ENCODE peak calls at places on chromosomes 12 and 14, in five cellular contexts. P, H, E, C and V are unnamed samples.

GRCh38 chr14:62654641-62655040 is 390.6 kb downstream of the KCNH5 start:
- DNase-seq in P (no peak), H (no peak), E (no peak), C (no peak), V (no peak)

GRCh38 chr12:103780093-103780440 is 61.0 kb downstream of the NT5DC3 start:
- DNase-seq in P (no peak), H (no peak), E (no peak), C (no peak), V (no peak)

GRCh38 chr14:52862652-52863338 is 71.4 kb upstream of the GNPNAT1 start:
- DNase-seq in P (no peak), H (no peak), E (no peak), C (no peak), V (no peak)

GRCh38 chr12:93363854-93364297 is 13.8 kb upstream of the NUDT4 start:
- DNase-seq in P (no peak), H (no peak), E (no peak), C (no peak), V (no peak)

GRCh38 chr12:11152725-11153124 is 18.3 kb upstream of the SMIM10L1 start:
- DNase-seq in P (no peak), H (no peak), E (no peak), C (no peak), V (no peak)

GRCh38 chr14:69643430-69644200 is 32.2 kb downstream of the SUSD6 start:
- DNase-seq in P (no peak), H (no peak), E (peak), C (peak), V (peak)

GRCh38 chr14:58637040-58637390 is 747 bp upstream of the DACT1 start:
- DNase-seq in P (no peak), H (no peak), E (peak), C (peak), V (peak)

GRCh38 chr14:29529418-29529817 is 398.2 kb downstream of the PRKD1 start:
- DNase-seq in P (no peak), H (peak), E (no peak), C (no peak), V (no peak)

GRCh38 chr14:89486505-89486904 is 69.5 kb upstream of the FOXN3 start:
- DNase-seq in P (no peak), H (no peak), E (no peak), C (no peak), V (no peak)

GRCh38 chr14:28609228-28609828 is 157.3 kb upstream of the FOXG1 start:
- DNase-seq in P (no peak), H (peak), E (no peak), C (peak), V (no peak)

GRCh38 chr12:68097386-68097785 is 62.2 kb downstream of the IFNG start:
- DNase-seq in P (no peak), H (no peak), E (no peak), C (no peak), V (no peak)

GRCh38 chr12:67916266-67916970 is 72.8 kb upstream of the IFNG-AS1 start:
- DNase-seq in P (no peak), H (no peak), E (no peak), C (no peak), V (no peak)

GRCh38 chr12:388547-389137 is 478 bp downstream of the KDM5A start:
- DNase-seq in P (peak), H (no peak), E (no peak), C (no peak), V (no peak)

GRCh38 chr14:67241416-67242362 is at the start of gene PALS1:
- DNase-seq in P (no peak), H (peak), E (no peak), C (no peak), V (no peak)

GRCh38 chr14:70181276-70181675 is 7.5 kb downstream of the SLC8A3 start:
- DNase-seq in P (no peak), H (no peak), E (no peak), C (no peak), V (no peak)

GRCh38 chr12:64680235-64680634 is 69.9 kb downstream of the RASSF3 start:
- DNase-seq in P (no peak), H (no peak), E (no peak), C (no peak), V (no peak)

GRCh38 chr12:62912644-62913043 is 22.3 kb downstream of the PPM1H start:
- DNase-seq in P (no peak), H (no peak), E (no peak), C (no peak), V (no peak)

GRCh38 chr12:55653031-55653430 is 16.3 kb downstream of the OR10P1 start:
- DNase-seq in P (no peak), H (no peak), E (no peak), C (no peak), V (no peak)

GRCh38 chr14:75631453-75631831 is 29.2 kb downstream of the ERG28 start:
- DNase-seq in P (no peak), H (no peak), E (no peak), C (no peak), V (no peak)

GRCh38 chr12:78210894-78211302 is 380.2 kb downstream of the NAV3 start:
- DNase-seq in P (no peak), H (peak), E (no peak), C (no peak), V (peak)

GRCh38 chr14:100170880-100171279 is 11.4 kb upstream of the DEGS2 start:
- DNase-seq in P (no peak), H (no peak), E (no peak), C (no peak), V (no peak)

GRCh38 chr12:47419500-47419899 is 286.3 kb downstream of the RPAP3 start:
- DNase-seq in P (no peak), H (no peak), E (no peak), C (no peak), V (no peak)

GRCh38 chr12:106736051-106736957 is 38.2 kb upstream of the RIC8B start:
- DNase-seq in P (no peak), H (no peak), E (no peak), C (no peak), V (no peak)

GRCh38 chr12:100489326-100489725 is 15.7 kb downstream of the NR1H4 start:
- DNase-seq in P (no peak), H (no peak), E (no peak), C (no peak), V (no peak)

GRCh38 chr12:1583421-1584078 is 10.8 kb downstream of the FBXL14 start:
- DNase-seq in P (peak), H (peak), E (peak), C (peak), V (peak)

GRCh38 chr14:30272848-30273563 is 286.0 kb upstream of the G2E3 start:
- DNase-seq in P (no peak), H (no peak), E (no peak), C (no peak), V (no peak)

GRCh38 chr12:29739279-29739991 is 44.3 kb downstream of the TMTC1 start:
- DNase-seq in P (no peak), H (no peak), E (no peak), C (no peak), V (no peak)

GRCh38 chr12:50400104-50400637 is 514 bp upstream of the LARP4 start:
- DNase-seq in P (no peak), H (no peak), E (no peak), C (no peak), V (no peak)

GRCh38 chr12:44874981-44875416 is 1.1 kb downstream of the NELL2 start:
- DNase-seq in P (no peak), H (no peak), E (no peak), C (no peak), V (no peak)

GRCh38 chr14:65791551-65791981 is 379.0 kb downstream of the FUT8 start:
- DNase-seq in P (peak), H (no peak), E (no peak), C (no peak), V (no peak)

GRCh38 chr12:116861331-116861730 is 19.9 kb downstream of the HRK start:
- DNase-seq in P (no peak), H (no peak), E (peak), C (no peak), V (peak)

GRCh38 chr14:30389134-30389900 is 169.6 kb upstream of the G2E3 start:
- DNase-seq in P (no peak), H (no peak), E (no peak), C (no peak), V (no peak)

GRCh38 chr12:106769546-106769945 is 4.9 kb upstream of the RIC8B start:
- DNase-seq in P (no peak), H (no peak), E (no peak), C (no peak), V (no peak)

GRCh38 chr12:92143280-92143679 is 2.4 kb downstream of the BTG1 start:
- DNase-seq in P (no peak), H (no peak), E (no peak), C (no peak), V (no peak)

GRCh38 chr12:88309546-88309945 is 167.4 kb downstream of the TMTC3 start:
- DNase-seq in P (no peak), H (no peak), E (no peak), C (no peak), V (no peak)

GRCh38 chr12:3332190-3332589 is 158.8 kb upstream of the PRMT8 start:
- DNase-seq in P (no peak), H (no peak), E (no peak), C (no peak), V (no peak)

GRCh38 chr12:124565656-124566180 is 1.7 kb downstream of the NCOR2 start:
- DNase-seq in P (no peak), H (no peak), E (no peak), C (no peak), V (peak)

GRCh38 chr12:28390716-28391452 is 200.6 kb downstream of the CCDC91 start:
- DNase-seq in P (no peak), H (no peak), E (no peak), C (no peak), V (no peak)

GRCh38 chr12:11650697-11651281 is 1.3 kb downstream of the ETV6 start:
- DNase-seq in P (no peak), H (no peak), E (no peak), C (no peak), V (no peak)

GRCh38 chr14:58738189-58738836 is 100.6 kb downstream of the DACT1 start:
- DNase-seq in P (no peak), H (no peak), E (no peak), C (no peak), V (no peak)

GRCh38 chr14:72787841-72788240 is 106.1 kb downstream of the DPF3 start:
- DNase-seq in P (no peak), H (no peak), E (no peak), C (no peak), V (no peak)
- TF ChIP-seq CTCF in P (no peak), H (no peak), E (no peak), C (no peak), V (no peak)

GRCh38 chr14:68467425-68467824 is 325.4 kb downstream of the ZFP36L1 start:
- DNase-seq in P (no peak), H (no peak), E (no peak), C (no peak), V (no peak)

GRCh38 chr14:68466491-68466977 is 326.3 kb downstream of the ZFP36L1 start:
- DNase-seq in P (no peak), H (no peak), E (no peak), C (no peak), V (no peak)

GRCh38 chr14:68470361-68470760 is 322.5 kb downstream of the ZFP36L1 start:
- DNase-seq in P (no peak), H (no peak), E (no peak), C (no peak), V (no peak)

GRCh38 chr14:68469208-68469713 is 323.6 kb downstream of the ZFP36L1 start:
- DNase-seq in P (no peak), H (no peak), E (no peak), C (peak), V (no peak)

DNA sequence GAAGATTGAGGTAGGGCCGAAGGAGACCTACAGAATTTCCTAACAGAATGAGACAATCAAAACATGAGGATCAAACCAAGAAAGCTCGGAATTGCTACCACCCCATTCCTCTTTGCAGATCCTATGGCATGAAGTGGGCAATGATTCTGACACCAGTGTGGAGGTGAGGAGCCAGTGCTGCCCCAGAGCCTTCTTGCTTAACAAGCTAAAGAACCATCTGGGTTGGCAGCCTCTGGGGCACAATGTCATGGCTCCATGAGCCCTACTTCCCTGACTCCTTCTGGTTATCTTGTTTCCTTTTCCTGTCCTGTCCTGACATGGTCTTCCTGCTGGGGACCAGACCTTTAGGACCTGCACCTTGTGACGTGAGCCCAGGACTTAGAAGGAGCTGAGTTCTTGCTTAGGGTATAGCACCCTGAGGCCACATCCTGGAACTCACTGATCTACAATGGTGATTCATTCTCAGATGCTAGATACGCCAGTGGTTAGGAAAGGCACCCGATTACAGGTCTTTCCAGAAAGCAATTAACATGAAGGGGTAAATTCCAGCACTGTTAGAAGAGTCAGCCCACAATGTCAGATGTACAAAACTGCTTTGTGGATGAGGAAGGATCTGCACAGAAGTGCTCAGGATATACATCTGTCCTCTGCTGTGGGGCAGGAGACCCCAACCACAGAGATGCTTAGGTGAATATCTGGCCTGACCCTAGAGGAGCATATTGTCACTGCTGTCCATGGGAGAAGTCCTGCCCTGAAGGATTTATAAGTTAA is 324.2 kb downstream of the ZFP36L1 start:
- DNase-seq in P (peak), H (no peak), E (no peak), C (peak), V (no peak)
- TF ChIP-seq CTCF in P (no peak), H (no peak), E (no peak), C (no peak), V (no peak)

GRCh38 chr12:79508622-79509021 is 182.1 kb downstream of the PAWR start:
- DNase-seq in P (no peak), H (no peak), E (no peak), C (no peak), V (no peak)
- TF ChIP-seq CTCF in P (no peak), H (no peak), E (no peak), C (no peak), V (no peak)

GRCh38 chr12:57726884-57727757 is 11.4 kb downstream of the AGAP2 start:
- DNase-seq in P (peak), H (no peak), E (peak), C (peak), V (peak)
- TF ChIP-seq CTCF in P (no peak), H (peak), E (peak), C (peak), V (peak)

GRCh38 chr14:44897844-44898151 is 63.9 kb downstream of the KLHL28 start:
- DNase-seq in P (no peak), H (no peak), E (no peak), C (no peak), V (no peak)
- TF ChIP-seq CTCF in P (no peak), H (no peak), E (no peak), C (no peak), V (peak)

DNA sequence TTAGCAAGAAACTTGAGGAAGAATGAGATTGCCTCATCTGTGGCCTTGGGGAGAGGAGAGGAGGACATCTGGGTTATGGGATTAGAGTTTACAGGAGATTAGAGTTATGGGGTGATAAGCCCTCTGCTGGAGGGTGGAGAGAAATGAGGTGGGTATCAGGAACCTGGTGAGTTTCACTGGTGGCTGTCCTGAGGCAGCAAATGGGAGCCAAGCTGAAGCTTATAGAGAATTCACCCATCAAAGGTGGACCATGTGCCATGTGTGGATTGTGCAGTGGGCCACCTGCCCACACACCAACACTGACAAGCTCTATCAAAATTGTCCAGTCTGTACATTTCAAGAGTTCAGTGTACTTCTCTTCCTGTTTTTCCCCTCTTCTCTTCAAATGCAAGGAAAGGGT is 135.3 kb downstream of the AEBP2 start:
- DNase-seq in P (no peak), H (no peak), E (no peak), C (no peak), V (no peak)
- TF ChIP-seq CTCF in P (no peak), H (peak), E (no peak), C (no peak), V (no peak)

DNA sequence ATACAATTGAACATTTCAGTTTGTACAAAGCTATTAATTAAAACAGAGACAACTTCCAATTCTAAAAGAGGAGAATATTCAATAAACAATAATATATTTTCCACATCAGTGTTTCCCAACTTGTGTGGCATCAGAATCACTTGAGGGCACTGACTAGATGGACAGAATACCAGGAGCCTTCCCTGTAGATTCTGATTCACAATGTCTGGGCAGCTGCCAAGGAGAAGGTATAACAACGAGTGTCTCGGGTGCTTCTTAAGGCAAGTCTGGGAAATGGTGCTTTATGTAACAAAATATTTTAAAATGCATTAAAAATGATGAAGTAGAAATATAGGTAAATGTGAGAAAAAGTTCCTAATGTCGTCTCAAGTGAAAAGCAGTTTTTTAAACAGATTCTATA is 26.2 kb downstream of the GALC start:
- DNase-seq in P (no peak), H (no peak), E (no peak), C (no peak), V (no peak)
- TF ChIP-seq CTCF in P (no peak), H (no peak), E (no peak), C (no peak), V (no peak)

GRCh38 chr12:61302282-61302681 is 957.9 kb upstream of the USP15 start:
- DNase-seq in P (no peak), H (no peak), E (no peak), C (no peak), V (no peak)

GRCh38 chr12:61311413-61311812 is 948.8 kb upstream of the USP15 start:
- DNase-seq in P (no peak), H (no peak), E (no peak), C (no peak), V (no peak)

GRCh38 chr12:61308220-61308619 is 952.0 kb upstream of the USP15 start:
- DNase-seq in P (no peak), H (no peak), E (no peak), C (no peak), V (no peak)
- TF ChIP-seq CTCF in P (no peak), H (no peak), E (no peak), C (no peak), V (no peak)